ENCODE peak calls at places on chromosomes 7 and 10, in eight cellular contexts. One of them, this sample, is unnamed.

GRCh38 chr7:10940748-10941358 is 32.8 kb upstream of the PHF14 start:
- DNase-seq in endothelial cell: no peak
- DNase-seq in HCT116: no peak
- DNase-seq in chondrocyte: no peak
- DNase-seq in CD8-positive, alpha-beta T cell: no peak
- DNase-seq in fibroblast of pulmonary artery: no peak
- DNase-seq in Caco-2: peak; percentile 22
- DNase-seq in tibial nerve: no peak
- DNase-seq in this sample: no peak

GRCh38 chr7:39587393-39587792 is 21.2 kb downstream of the YAE1 start:
- DNase-seq in CD8-positive, alpha-beta T cell: no peak
- DNase-seq in endothelial cell: no peak
- DNase-seq in tibial nerve: no peak
- DNase-seq in chondrocyte: no peak
- DNase-seq in HCT116: no peak
- DNase-seq in Caco-2: no peak
- DNase-seq in fibroblast of pulmonary artery: peak; percentile 45
- DNase-seq in this sample: no peak

GRCh38 chr7:151725844-151726770 is 150.8 kb downstream of the PRKAG2 start:
- DNase-seq in tibial nerve: no peak
- DNase-seq in fibroblast of pulmonary artery: no peak
- DNase-seq in CD8-positive, alpha-beta T cell: no peak
- DNase-seq in Caco-2: no peak
- DNase-seq in endothelial cell: no peak
- DNase-seq in HCT116: no peak
- DNase-seq in chondrocyte: peak; percentile 61
- DNase-seq in this sample: no peak

GRCh38 chr10:5317547-5318107 is 47.1 kb upstream of the UCN3 start:
- DNase-seq in tibial nerve: no peak
- DNase-seq in HCT116: no peak
- DNase-seq in chondrocyte: no peak
- DNase-seq in endothelial cell: no peak
- DNase-seq in Caco-2: no peak
- DNase-seq in CD8-positive, alpha-beta T cell: peak; percentile 62
- DNase-seq in fibroblast of pulmonary artery: peak; percentile 70
- DNase-seq in this sample: peak; percentile 71

GRCh38 chr7:102081244-102081627 is 205.4 kb upstream of the SH2B2 start:
- DNase-seq in tibial nerve: no peak
- DNase-seq in chondrocyte: no peak
- DNase-seq in endothelial cell: no peak
- DNase-seq in fibroblast of pulmonary artery: no peak
- DNase-seq in Caco-2: no peak
- DNase-seq in HCT116: no peak
- DNase-seq in CD8-positive, alpha-beta T cell: no peak
- DNase-seq in this sample: no peak

GRCh38 chr10:73940634-73941221 is 29.8 kb downstream of the PLAU start:
- DNase-seq in CD8-positive, alpha-beta T cell: peak; percentile 91
- DNase-seq in Caco-2: peak; percentile 91
- DNase-seq in endothelial cell: peak; percentile 88
- DNase-seq in tibial nerve: peak; percentile 83
- DNase-seq in fibroblast of pulmonary artery: peak; percentile 75
- DNase-seq in HCT116: peak; percentile 37
- DNase-seq in chondrocyte: peak; percentile 95
- DNase-seq in this sample: peak; percentile 96

GRCh38 chr10:112295853-112296830 is 12.9 kb downstream of the TECTB start:
- DNase-seq in chondrocyte: no peak
- DNase-seq in tibial nerve: no peak
- DNase-seq in fibroblast of pulmonary artery: no peak
- DNase-seq in CD8-positive, alpha-beta T cell: no peak
- DNase-seq in Caco-2: no peak
- DNase-seq in HCT116: no peak
- DNase-seq in endothelial cell: no peak
- DNase-seq in this sample: no peak

GRCh38 chr7:142459557-142459963 is 201.7 kb upstream of the PRSS58 start:
- DNase-seq in chondrocyte: no peak
- DNase-seq in CD8-positive, alpha-beta T cell: no peak
- DNase-seq in fibroblast of pulmonary artery: peak; percentile 78
- DNase-seq in HCT116: peak; percentile 41
- DNase-seq in endothelial cell: no peak
- DNase-seq in Caco-2: peak; percentile 50
- DNase-seq in tibial nerve: no peak
- DNase-seq in this sample: peak; percentile 35

GRCh38 chr7:139091677-139091996 is 17.9 kb downstream of the ZC3HAV1 start:
- DNase-seq in chondrocyte: no peak
- DNase-seq in tibial nerve: no peak
- DNase-seq in Caco-2: no peak
- DNase-seq in fibroblast of pulmonary artery: no peak
- DNase-seq in HCT116: no peak
- DNase-seq in CD8-positive, alpha-beta T cell: no peak
- DNase-seq in endothelial cell: no peak
- DNase-seq in this sample: no peak

GRCh38 chr7:16651391-16652254 is 5.6 kb downstream of the BZW2 start:
- DNase-seq in tibial nerve: no peak
- DNase-seq in Caco-2: peak; percentile 43
- DNase-seq in HCT116: no peak
- DNase-seq in endothelial cell: no peak
- DNase-seq in chondrocyte: no peak
- DNase-seq in CD8-positive, alpha-beta T cell: no peak
- DNase-seq in fibroblast of pulmonary artery: no peak
- DNase-seq in this sample: no peak

GRCh38 chr10:5832946-5833345 is 19.7 kb upstream of the GDI2 start:
- DNase-seq in chondrocyte: peak; percentile 87
- DNase-seq in endothelial cell: no peak
- DNase-seq in HCT116: no peak
- DNase-seq in fibroblast of pulmonary artery: no peak
- DNase-seq in Caco-2: no peak
- DNase-seq in CD8-positive, alpha-beta T cell: no peak
- DNase-seq in tibial nerve: no peak
- DNase-seq in this sample: peak; percentile 78

GRCh38 chr10:93993782-93994668 is at the start of gene PLCE1:
- DNase-seq in tibial nerve: no peak
- DNase-seq in CD8-positive, alpha-beta T cell: no peak
- DNase-seq in HCT116: no peak
- DNase-seq in endothelial cell: peak; percentile 41
- DNase-seq in Caco-2: peak; percentile 83
- DNase-seq in fibroblast of pulmonary artery: peak; percentile 26
- DNase-seq in chondrocyte: peak; percentile 89
- DNase-seq in this sample: peak; percentile 59

GRCh38 chr10:97810476-97810875 is 38.7 kb upstream of the SFRP5 start:
- DNase-seq in fibroblast of pulmonary artery: peak; percentile 5
- DNase-seq in endothelial cell: no peak
- DNase-seq in HCT116: peak; percentile 10
- DNase-seq in CD8-positive, alpha-beta T cell: no peak
- DNase-seq in chondrocyte: no peak
- DNase-seq in Caco-2: no peak
- DNase-seq in tibial nerve: no peak
- DNase-seq in this sample: no peak

GRCh38 chr7:134565643-134566136 is 16.8 kb downstream of the AKR1B15 start:
- DNase-seq in Caco-2: no peak
- DNase-seq in fibroblast of pulmonary artery: peak; percentile 36
- DNase-seq in HCT116: no peak
- DNase-seq in tibial nerve: no peak
- DNase-seq in CD8-positive, alpha-beta T cell: no peak
- DNase-seq in endothelial cell: no peak
- DNase-seq in chondrocyte: no peak
- DNase-seq in this sample: no peak

GRCh38 chr10:34638405-34639054 is 176.6 kb downstream of the PARD3 start:
- DNase-seq in chondrocyte: no peak
- DNase-seq in endothelial cell: peak; percentile 84
- DNase-seq in tibial nerve: peak; percentile 85
- DNase-seq in fibroblast of pulmonary artery: peak; percentile 94
- DNase-seq in CD8-positive, alpha-beta T cell: peak; percentile 71
- DNase-seq in Caco-2: peak; percentile 87
- DNase-seq in HCT116: peak; percentile 54
- DNase-seq in this sample: peak; percentile 79

GRCh38 chr10:13053794-13054462 is 46.0 kb upstream of the OPTN start:
- DNase-seq in fibroblast of pulmonary artery: no peak
- DNase-seq in CD8-positive, alpha-beta T cell: no peak
- DNase-seq in Caco-2: peak; percentile 36
- DNase-seq in HCT116: no peak
- DNase-seq in endothelial cell: no peak
- DNase-seq in chondrocyte: no peak
- DNase-seq in tibial nerve: no peak
- DNase-seq in this sample: no peak

GRCh38 chr10:3287566-3288445 is 115.2 kb upstream of the PITRM1 start:
- DNase-seq in endothelial cell: no peak
- DNase-seq in CD8-positive, alpha-beta T cell: no peak
- DNase-seq in fibroblast of pulmonary artery: no peak
- DNase-seq in tibial nerve: no peak
- DNase-seq in HCT116: peak; percentile 26
- DNase-seq in chondrocyte: no peak
- DNase-seq in Caco-2: peak; percentile 32
- DNase-seq in this sample: peak; percentile 75
- TF ChIP-seq CTCF in endothelial cell: no peak
- TF ChIP-seq CTCF in CD8-positive, alpha-beta T cell: no peak
- TF ChIP-seq CTCF in fibroblast of pulmonary artery: no peak
- TF ChIP-seq CTCF in tibial nerve: no peak
- TF ChIP-seq CTCF in HCT116: peak; percentile 28
- TF ChIP-seq CTCF in chondrocyte: no peak
- TF ChIP-seq CTCF in Caco-2: peak; percentile 10
- TF ChIP-seq CTCF in this sample: no peak

DNA sequence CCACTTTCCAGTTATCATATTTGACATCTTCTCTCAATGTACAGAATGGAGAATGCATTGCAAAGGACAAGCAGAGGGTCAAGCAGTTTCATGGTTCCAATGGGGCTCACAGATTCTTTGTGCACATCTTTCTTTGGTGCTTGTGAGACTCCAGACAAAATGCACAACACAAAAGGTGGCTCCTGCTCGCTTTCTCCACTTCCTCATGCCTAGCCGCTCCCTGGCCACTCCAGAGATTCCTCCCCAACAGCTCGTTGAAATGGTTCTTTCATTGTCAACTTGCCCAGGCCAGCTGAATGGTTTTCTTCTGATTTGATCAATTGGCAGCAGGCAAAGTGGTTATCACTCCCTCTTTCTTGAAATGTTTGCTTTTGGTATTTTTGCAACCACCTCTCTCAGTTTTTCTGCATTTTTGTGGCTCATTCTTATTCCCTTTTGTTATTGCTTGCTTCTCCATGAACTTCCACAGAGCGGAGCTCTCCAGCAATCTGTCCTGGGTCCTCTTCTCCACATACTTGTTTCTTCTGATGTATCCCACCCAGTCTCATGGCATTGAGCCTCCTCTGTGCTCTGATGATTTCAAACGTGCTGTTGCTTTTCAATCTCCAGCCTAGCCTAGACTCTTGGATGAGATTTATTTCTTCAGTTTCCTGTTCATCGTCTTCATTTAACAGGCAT is 507.8 kb upstream of the MKI67 start:
- DNase-seq in HCT116: no peak
- DNase-seq in Caco-2: no peak
- DNase-seq in CD8-positive, alpha-beta T cell: no peak
- DNase-seq in tibial nerve: no peak
- DNase-seq in chondrocyte: no peak
- DNase-seq in endothelial cell: no peak
- DNase-seq in fibroblast of pulmonary artery: peak; percentile 1
- DNase-seq in this sample: no peak
- TF ChIP-seq CTCF in HCT116: no peak
- TF ChIP-seq CTCF in Caco-2: no peak
- TF ChIP-seq CTCF in CD8-positive, alpha-beta T cell: no peak
- TF ChIP-seq CTCF in tibial nerve: no peak
- TF ChIP-seq CTCF in chondrocyte: peak; percentile 32
- TF ChIP-seq CTCF in endothelial cell: no peak
- TF ChIP-seq CTCF in fibroblast of pulmonary artery: peak; percentile 2
- TF ChIP-seq CTCF in this sample: no peak

DNA sequence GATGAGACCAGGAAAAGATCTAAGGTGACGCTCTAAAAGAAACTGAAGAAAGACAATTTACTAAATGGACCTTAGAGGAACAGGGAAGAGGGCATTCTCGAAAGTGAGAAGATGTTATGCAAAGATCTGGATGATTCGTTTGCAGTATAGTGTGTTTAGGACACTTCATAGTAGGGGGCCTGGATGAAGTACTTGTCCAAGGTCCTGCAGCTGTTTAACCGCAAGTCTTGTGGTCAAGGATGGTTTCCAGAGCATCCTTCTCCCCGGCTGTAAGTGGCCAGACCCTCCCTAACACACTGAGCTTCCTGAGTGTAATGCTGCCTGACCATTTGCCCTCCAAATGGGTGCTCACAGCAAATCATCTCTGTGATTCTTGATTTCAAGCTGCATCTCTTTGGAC is 101.6 kb downstream of the XPNPEP1 start:
- DNase-seq in tibial nerve: no peak
- DNase-seq in endothelial cell: no peak
- DNase-seq in CD8-positive, alpha-beta T cell: no peak
- DNase-seq in fibroblast of pulmonary artery: no peak
- DNase-seq in chondrocyte: no peak
- DNase-seq in Caco-2: no peak
- DNase-seq in HCT116: no peak
- DNase-seq in this sample: no peak
- TF ChIP-seq CTCF in tibial nerve: no peak
- TF ChIP-seq CTCF in endothelial cell: no peak
- TF ChIP-seq CTCF in CD8-positive, alpha-beta T cell: no peak
- TF ChIP-seq CTCF in fibroblast of pulmonary artery: no peak
- TF ChIP-seq CTCF in chondrocyte: no peak
- TF ChIP-seq CTCF in Caco-2: no peak
- TF ChIP-seq CTCF in HCT116: no peak
- TF ChIP-seq CTCF in this sample: no peak

GRCh38 chr10:125560947-125561346 is 122.0 kb downstream of the TEX36 start:
- DNase-seq in endothelial cell: no peak
- DNase-seq in fibroblast of pulmonary artery: no peak
- DNase-seq in CD8-positive, alpha-beta T cell: no peak
- DNase-seq in HCT116: no peak
- DNase-seq in tibial nerve: no peak
- DNase-seq in chondrocyte: no peak
- DNase-seq in Caco-2: no peak
- DNase-seq in this sample: no peak

GRCh38 chr10:125559210-125559609 is 123.8 kb downstream of the TEX36 start:
- DNase-seq in endothelial cell: no peak
- DNase-seq in tibial nerve: no peak
- DNase-seq in fibroblast of pulmonary artery: no peak
- DNase-seq in HCT116: no peak
- DNase-seq in chondrocyte: no peak
- DNase-seq in Caco-2: no peak
- DNase-seq in CD8-positive, alpha-beta T cell: no peak
- DNase-seq in this sample: no peak

GRCh38 chr10:125567529-125567928 is 115.4 kb downstream of the TEX36 start:
- DNase-seq in tibial nerve: no peak
- DNase-seq in fibroblast of pulmonary artery: no peak
- DNase-seq in CD8-positive, alpha-beta T cell: no peak
- DNase-seq in chondrocyte: no peak
- DNase-seq in endothelial cell: no peak
- DNase-seq in HCT116: no peak
- DNase-seq in Caco-2: no peak
- DNase-seq in this sample: no peak

GRCh38 chr10:125564570-125564969 is 118.4 kb downstream of the TEX36 start:
- DNase-seq in tibial nerve: no peak
- DNase-seq in Caco-2: no peak
- DNase-seq in endothelial cell: no peak
- DNase-seq in chondrocyte: no peak
- DNase-seq in HCT116: no peak
- DNase-seq in fibroblast of pulmonary artery: no peak
- DNase-seq in CD8-positive, alpha-beta T cell: no peak
- DNase-seq in this sample: no peak

DNA sequence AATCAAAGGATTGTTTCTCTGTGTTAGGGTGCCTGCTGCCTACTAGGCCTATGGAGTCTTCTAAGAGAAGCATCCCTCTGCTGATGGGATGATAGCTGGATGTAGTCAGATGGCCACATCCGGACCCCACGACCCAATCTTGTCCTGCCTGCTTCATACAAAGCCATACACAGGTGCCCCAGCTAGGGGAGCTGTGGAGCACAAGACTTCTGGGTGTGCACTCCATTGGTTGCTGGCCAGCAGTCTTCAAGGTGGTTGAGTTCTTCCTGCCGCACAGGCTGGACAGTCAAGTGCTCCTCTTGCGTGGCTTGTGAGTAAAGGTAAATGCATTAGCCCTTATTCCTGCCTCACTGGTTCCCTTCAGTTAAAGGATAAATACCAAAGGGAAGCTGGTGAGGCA is 120.2 kb downstream of the TEX36 start:
- DNase-seq in fibroblast of pulmonary artery: no peak
- DNase-seq in Caco-2: no peak
- DNase-seq in HCT116: peak; percentile 37
- DNase-seq in chondrocyte: no peak
- DNase-seq in endothelial cell: no peak
- DNase-seq in tibial nerve: no peak
- DNase-seq in CD8-positive, alpha-beta T cell: no peak
- DNase-seq in this sample: no peak
- TF ChIP-seq CTCF in fibroblast of pulmonary artery: no peak
- TF ChIP-seq CTCF in Caco-2: no peak
- TF ChIP-seq CTCF in HCT116: peak; percentile 11
- TF ChIP-seq CTCF in chondrocyte: no peak
- TF ChIP-seq CTCF in endothelial cell: no peak
- TF ChIP-seq CTCF in tibial nerve: no peak
- TF ChIP-seq CTCF in CD8-positive, alpha-beta T cell: no peak
- TF ChIP-seq CTCF in this sample: no peak

This sample was measured in Calu3.